ENCODE peak calls at places on chromosomes 7 and 10, in four cellular contexts. One of them, this sample, is unnamed.

GRCh38 chr7:67453981-67454380 is 457.3 kb downstream of the TYW1 start:
- DNase-seq in A549: no peak
- DNase-seq in tibial nerve: no peak
- DNase-seq in ovary: no peak
- DNase-seq in this sample: peak

GRCh38 chr10:90939125-90939524 is 18.2 kb upstream of the ANKRD1 start:
- DNase-seq in ovary: no peak
- DNase-seq in tibial nerve: no peak
- DNase-seq in A549: no peak
- DNase-seq in this sample: no peak

GRCh38 chr10:15374561-15374960 is 3.5 kb upstream of the FAM171A1 start:
- DNase-seq in A549: no peak
- DNase-seq in ovary: no peak
- DNase-seq in tibial nerve: no peak
- DNase-seq in this sample: no peak

GRCh38 chr10:19659920-19660655 is 156.1 kb upstream of the PLXDC2 start:
- DNase-seq in ovary: no peak
- DNase-seq in tibial nerve: no peak
- DNase-seq in A549: no peak
- DNase-seq in this sample: no peak

GRCh38 chr7:106201176-106201575 is 83.6 kb downstream of the NAMPT start:
- DNase-seq in ovary: no peak
- DNase-seq in tibial nerve: no peak
- DNase-seq in A549: no peak
- DNase-seq in this sample: no peak

GRCh38 chr7:83947260-83947659 is 247.3 kb downstream of the SEMA3A start:
- DNase-seq in A549: peak
- DNase-seq in tibial nerve: no peak
- DNase-seq in ovary: no peak
- DNase-seq in this sample: no peak

GRCh38 chr7:105307163-105307672 is 81.5 kb downstream of the SRPK2 start:
- DNase-seq in tibial nerve: no peak
- DNase-seq in A549: no peak
- DNase-seq in ovary: no peak
- DNase-seq in this sample: no peak

GRCh38 chr7:55570939-55571338 is 1.4 kb downstream of the VOPP1 start:
- DNase-seq in ovary: no peak
- DNase-seq in A549: no peak
- DNase-seq in tibial nerve: no peak
- DNase-seq in this sample: no peak

GRCh38 chr10:451021-451471 is 238.4 kb downstream of the DIP2C start:
- DNase-seq in ovary: no peak
- DNase-seq in A549: no peak
- DNase-seq in tibial nerve: no peak
- DNase-seq in this sample: no peak

GRCh38 chr7:23469150-23469960 is 936 bp downstream of the IGF2BP3 start:
- DNase-seq in A549: peak
- DNase-seq in ovary: no peak
- DNase-seq in tibial nerve: no peak
- DNase-seq in this sample: peak

GRCh38 chr10:44293306-44293778 is 91.6 kb downstream of the CXCL12 start:
- DNase-seq in tibial nerve: no peak
- DNase-seq in ovary: no peak
- DNase-seq in A549: no peak
- DNase-seq in this sample: no peak

GRCh38 chr7:152969839-152970238 is 210.3 kb downstream of the ACTR3B start:
- DNase-seq in ovary: no peak
- DNase-seq in A549: no peak
- DNase-seq in tibial nerve: no peak
- DNase-seq in this sample: no peak

GRCh38 chr10:6327906-6328707 is 125.4 kb downstream of the PFKFB3 start:
- DNase-seq in A549: no peak
- DNase-seq in ovary: no peak
- DNase-seq in tibial nerve: no peak
- DNase-seq in this sample: no peak

GRCh38 chr7:96004598-96004997 is 232.2 kb downstream of the DYNC1I1 start:
- DNase-seq in ovary: no peak
- DNase-seq in A549: no peak
- DNase-seq in tibial nerve: no peak
- DNase-seq in this sample: no peak

GRCh38 chr7:4830176-4830575 is 31.7 kb downstream of the PAPOLB start:
- DNase-seq in tibial nerve: peak
- DNase-seq in A549: peak
- DNase-seq in ovary: no peak
- DNase-seq in this sample: peak

GRCh38 chr10:109429956-109430760 is 493.2 kb downstream of the XPNPEP1 start:
- DNase-seq in tibial nerve: no peak
- DNase-seq in ovary: no peak
- DNase-seq in A549: no peak
- DNase-seq in this sample: no peak

GRCh38 chr10:30493609-30494530 is 59.9 kb downstream of the MAP3K8 start:
- DNase-seq in tibial nerve: no peak
- DNase-seq in ovary: peak
- DNase-seq in A549: peak
- DNase-seq in this sample: peak

GRCh38 chr10:114473776-114474175 is 69.5 kb upstream of the AFAP1L2 start:
- DNase-seq in A549: no peak
- DNase-seq in ovary: no peak
- DNase-seq in tibial nerve: no peak
- DNase-seq in this sample: no peak

GRCh38 chr10:28858641-28859040 is 181.3 kb downstream of the BAMBI start:
- DNase-seq in tibial nerve: no peak
- DNase-seq in A549: no peak
- DNase-seq in ovary: no peak
- DNase-seq in this sample: no peak

GRCh38 chr10:49175587-49176309 is 12.4 kb downstream of the TMEM273 start:
- DNase-seq in tibial nerve: no peak
- DNase-seq in A549: no peak
- DNase-seq in ovary: no peak
- DNase-seq in this sample: no peak

GRCh38 chr7:55254596-55255500 is 110.3 kb upstream of the LANCL2 start:
- DNase-seq in A549: peak
- DNase-seq in tibial nerve: peak
- DNase-seq in ovary: peak
- DNase-seq in this sample: peak

GRCh38 chr7:16754869-16755317 is 1.3 kb downstream of the TSPAN13 start:
- DNase-seq in A549: no peak
- DNase-seq in ovary: no peak
- DNase-seq in tibial nerve: no peak
- DNase-seq in this sample: no peak

GRCh38 chr10:9608592-9608991 is 1409.1 kb upstream of the CELF2 start:
- DNase-seq in tibial nerve: no peak
- DNase-seq in ovary: no peak
- DNase-seq in A549: no peak
- DNase-seq in this sample: no peak

GRCh38 chr7:35004531-35005096 is 32.7 kb downstream of the DPY19L1 start:
- DNase-seq in A549: peak
- DNase-seq in tibial nerve: no peak
- DNase-seq in ovary: no peak
- DNase-seq in this sample: no peak

GRCh38 chr7:43906327-43907010 is at the start of gene URGCP:
- DNase-seq in A549: peak
- DNase-seq in ovary: peak
- DNase-seq in tibial nerve: no peak
- DNase-seq in this sample: peak
- TF ChIP-seq POLR2A in A549: peak
- TF ChIP-seq POLR2A in ovary: no peak
- TF ChIP-seq POLR2A in tibial nerve: peak
- TF ChIP-seq POLR2A in this sample: no peak

GRCh38 chr10:68090586-68090985 is 15.5 kb upstream of the HERC4 start:
- DNase-seq in A549: no peak
- DNase-seq in ovary: no peak
- DNase-seq in tibial nerve: no peak
- DNase-seq in this sample: no peak

GRCh38 chr10:68087338-68088029 is 12.4 kb upstream of the HERC4 start:
- DNase-seq in tibial nerve: no peak
- DNase-seq in ovary: no peak
- DNase-seq in A549: peak
- DNase-seq in this sample: no peak

GRCh38 chr10:68088030-68088396 is 12.9 kb upstream of the HERC4 start:
- DNase-seq in tibial nerve: no peak
- DNase-seq in ovary: no peak
- DNase-seq in A549: no peak
- DNase-seq in this sample: no peak

GRCh38 chr10:68086910-68087309 is 11.8 kb upstream of the HERC4 start:
- DNase-seq in A549: no peak
- DNase-seq in tibial nerve: no peak
- DNase-seq in ovary: no peak
- DNase-seq in this sample: no peak

GRCh38 chr10:68088744-68089143 is 13.7 kb upstream of the HERC4 start:
- DNase-seq in A549: no peak
- DNase-seq in ovary: no peak
- DNase-seq in tibial nerve: no peak
- DNase-seq in this sample: no peak
- H3K4me3 ChIP-seq in A549: peak
- H3K4me3 ChIP-seq in ovary: no peak
- H3K4me3 ChIP-seq in tibial nerve: no peak
- H3K4me3 ChIP-seq in this sample: no peak

GRCh38 chr7:157299317-157299612 is 37.5 kb upstream of the DNAJB6 start:
- DNase-seq in ovary: no peak
- DNase-seq in A549: no peak
- DNase-seq in tibial nerve: no peak
- DNase-seq in this sample: no peak

GRCh38 chr7:157299613-157300405 is 37.0 kb upstream of the DNAJB6 start:
- DNase-seq in tibial nerve: no peak
- DNase-seq in A549: peak
- DNase-seq in ovary: no peak
- DNase-seq in this sample: peak

GRCh38 chr7:157300406-157300770 is 36.4 kb upstream of the DNAJB6 start:
- DNase-seq in ovary: no peak
- DNase-seq in tibial nerve: no peak
- DNase-seq in A549: no peak
- DNase-seq in this sample: no peak

GRCh38 chr7:157306836-157307533 is 29.8 kb upstream of the DNAJB6 start:
- DNase-seq in tibial nerve: no peak
- DNase-seq in A549: no peak
- DNase-seq in ovary: no peak
- DNase-seq in this sample: no peak

DNA sequence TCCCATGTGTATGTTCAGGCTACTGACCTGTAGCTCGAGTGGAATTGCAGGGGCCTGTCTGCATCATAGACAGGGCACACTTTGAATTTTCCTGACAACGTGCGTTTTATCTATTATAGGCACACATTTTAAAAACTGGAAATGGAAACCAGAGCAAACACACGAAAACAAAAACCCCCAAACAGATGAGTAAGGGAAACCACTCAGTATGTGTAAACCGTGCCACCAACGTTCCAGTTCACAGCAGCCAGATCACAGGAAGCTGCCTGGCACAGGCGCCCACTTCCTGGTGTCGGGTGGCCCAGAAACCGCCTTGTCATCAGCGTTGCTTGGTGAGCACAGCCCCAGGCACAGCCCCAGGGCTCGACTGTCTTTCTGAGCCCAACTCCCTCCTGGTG is 34.5 kb upstream of the DNAJB6 start:
- DNase-seq in tibial nerve: no peak
- DNase-seq in A549: peak
- DNase-seq in ovary: no peak
- DNase-seq in this sample: peak
- TF ChIP-seq POLR2A in tibial nerve: no peak
- TF ChIP-seq POLR2A in A549: no peak
- TF ChIP-seq POLR2A in ovary: no peak
- TF ChIP-seq POLR2A in this sample: peak

DNA sequence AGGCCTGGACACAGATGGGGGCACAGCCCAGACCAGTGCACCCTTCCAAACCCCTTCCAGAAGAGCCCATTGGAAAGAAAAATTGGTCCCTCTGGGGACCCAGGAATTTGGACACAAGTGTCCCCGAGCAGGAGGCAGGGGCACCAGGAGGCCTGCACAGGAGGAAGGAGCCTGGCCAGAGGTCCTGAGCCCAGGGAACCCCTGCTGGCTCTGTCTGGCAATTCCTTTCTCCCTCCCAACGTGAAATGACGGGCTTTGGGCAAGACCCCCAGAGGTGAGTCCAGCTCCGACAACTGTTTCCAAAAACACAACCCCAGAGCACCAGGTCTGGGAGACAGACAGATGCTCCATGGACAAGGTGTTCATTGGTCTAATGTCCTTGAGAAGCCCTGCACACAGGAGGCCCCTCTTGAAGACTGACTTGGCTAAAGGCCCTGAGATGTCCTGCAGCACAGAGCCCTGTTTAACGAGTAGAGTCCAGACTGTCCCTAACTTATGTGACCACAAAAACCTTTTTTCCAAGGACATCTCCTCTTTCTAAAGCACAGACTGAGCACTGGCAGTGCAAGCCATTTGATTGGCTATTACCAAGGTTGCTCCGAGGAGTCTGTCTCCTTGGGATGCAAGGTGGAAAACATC is 150.7 kb downstream of the OAT start:
- DNase-seq in A549: no peak
- DNase-seq in tibial nerve: no peak
- DNase-seq in ovary: no peak
- DNase-seq in this sample: no peak
- H3K4me3 ChIP-seq in A549: no peak
- H3K4me3 ChIP-seq in tibial nerve: no peak
- H3K4me3 ChIP-seq in ovary: no peak
- H3K4me3 ChIP-seq in this sample: no peak

This sample was measured in upper lobe of left lung.